ENCODE peak calls at places on chromosomes 7 and 10, in four cellular contexts. W is mammary epithelial cell, J is dermis microvascular lymphatic vessel endothelial cell, I is Calu3. U is an unnamed sample.

GRCh38 chr10:49395741-49396665 is at the start of gene DRGX:
- DNase-seq in W (no peak), J (no peak), I (no peak), U (no peak)

GRCh38 chr7:114508096-114508495 is 93.5 kb downstream of the FOXP2 start:
- DNase-seq in W (no peak), J (peak; percentile 75), I (no peak), U (peak; percentile 24)

GRCh38 chr10:79266543-79267312 is 80.5 kb upstream of the PPIF start:
- DNase-seq in W (peak; percentile 71), J (peak; percentile 74), I (no peak), U (peak; percentile 63)

GRCh38 chr7:157601530-157601929 is 264.7 kb downstream of the DNAJB6 start:
- DNase-seq in W (no peak), J (no peak), I (no peak), U (no peak)

GRCh38 chr10:68826764-68827591 is at the start of gene STOX1:
- DNase-seq in W (peak; percentile 69), J (peak; percentile 18), I (peak; percentile 79), U (no peak)

GRCh38 chr7:11485626-11486025 is 346.4 kb downstream of the THSD7A start:
- DNase-seq in W (no peak), J (no peak), I (no peak), U (no peak)

GRCh38 chr7:29483219-29484104 is 80.2 kb upstream of the PRR15 start:
- DNase-seq in W (no peak), J (no peak), I (no peak), U (no peak)

GRCh38 chr10:93542358-93542791 is 24.1 kb upstream of the FFAR4 start:
- DNase-seq in W (no peak), J (no peak), I (no peak), U (no peak)

GRCh38 chr7:137538361-137538762 is 194.8 kb upstream of the PTN start:
- DNase-seq in W (peak; percentile 35), J (no peak), I (no peak), U (no peak)

GRCh38 chr10:104332243-104333036 is 5.8 kb downstream of the ITPRIP start:
- DNase-seq in W (no peak), J (no peak), I (no peak), U (no peak)

GRCh38 chr10:22320591-22321155 is at the start of gene BMI1:
- DNase-seq in W (peak; percentile 28), J (no peak), I (peak; percentile 65), U (peak; percentile 50)

GRCh38 chr10:113493195-113493594 is 59.7 kb upstream of the HABP2 start:
- DNase-seq in W (peak; percentile 71), J (no peak), I (no peak), U (no peak)

GRCh38 chr7:30613366-30614325 is 19.0 kb downstream of the GARS1 start:
- DNase-seq in W (no peak), J (no peak), I (no peak), U (no peak)

GRCh38 chr10:114274616-114275453 is 35.8 kb downstream of the VWA2 start:
- DNase-seq in W (no peak), J (no peak), I (no peak), U (no peak)

GRCh38 chr10:37860494-37861190 is 3.2 kb upstream of the ZNF248 start:
- DNase-seq in W (peak; percentile 75), J (no peak), I (no peak), U (peak; percentile 59)

GRCh38 chr7:133265821-133266220 is 12.9 kb downstream of the EXOC4 start:
- DNase-seq in W (no peak), J (no peak), I (no peak), U (no peak)

GRCh38 chr10:69500864-69501468 is 49.7 kb downstream of the TSPAN15 start:
- DNase-seq in W (no peak), J (no peak), I (no peak), U (no peak)

GRCh38 chr10:11015371-11015934 is 2.2 kb upstream of the CELF2 start:
- DNase-seq in W (no peak), J (no peak), I (no peak), U (no peak)

GRCh38 chr10:121771957-121772356 is 155.9 kb downstream of the ATE1 start:
- DNase-seq in W (no peak), J (no peak), I (no peak), U (no peak)

GRCh38 chr10:101695404-101695732 is 398 bp upstream of the FBXW4 start:
- DNase-seq in W (no peak), J (no peak), I (no peak), U (no peak)

GRCh38 chr7:25847331-25848070 is 304.5 kb upstream of the NFE2L3 start:
- DNase-seq in W (no peak), J (no peak), I (no peak), U (no peak)

GRCh38 chr7:133638835-133639234 is 386.0 kb downstream of the EXOC4 start:
- DNase-seq in W (no peak), J (no peak), I (no peak), U (no peak)

GRCh38 chr10:103690281-103690680 is 165.1 kb downstream of the SH3PXD2A start:
- DNase-seq in W (no peak), J (no peak), I (no peak), U (no peak)

GRCh38 chr10:90779573-90779972 is 78.3 kb downstream of the HTR7 start:
- DNase-seq in W (peak; percentile 35), J (no peak), I (no peak), U (no peak)

GRCh38 chr7:104895851-104896236 is 118.2 kb upstream of the KMT2E start:
- DNase-seq in W (no peak), J (no peak), I (no peak), U (no peak)

GRCh38 chr10:118181021-118181420 is 134.3 kb upstream of the RAB11FIP2 start:
- DNase-seq in W (no peak), J (no peak), I (no peak), U (no peak)

GRCh38 chr7:22962775-22963358 is 51.1 kb downstream of the HYCC1 start:
- DNase-seq in W (no peak), J (no peak), I (no peak), U (no peak)

GRCh38 chr10:58531084-58531695 is 18.5 kb downstream of the BICC1 start:
- DNase-seq in W (peak; percentile 68), J (peak; percentile 39), I (peak; percentile 90), U (peak; percentile 65)

U was measured in fibroblast of the conjunctiva.